ENCODE peak calls at places on chromosomes 1 and 21, in seven cellular contexts. J is H9, U is neuronal stem cell, N is mesendoderm, K is trophoblast cell, A is H1, B is mesenchymal stem cell. G is an unnamed sample.

GRCh38 chr1:244075247-244075722 is 24.2 kb downstream of the ZBTB18 start:
- DNase-seq in J (no peak), U (no peak), N (peak), K (no peak), A (no peak), B (no peak), G (no peak)

GRCh38 chr1:11944358-11944981 is 10.0 kb downstream of the PLOD1 start:
- DNase-seq in J (peak), U (peak), N (peak), K (no peak), A (no peak), B (peak), G (no peak)

GRCh38 chr21:34885636-34886553 is 163.2 kb downstream of the RUNX1 start:
- DNase-seq in J (peak), U (no peak), N (peak), K (no peak), A (no peak), B (peak), G (no peak)

GRCh38 chr21:27681841-27682240 is 715.0 kb upstream of the ADAMTS5 start:
- DNase-seq in J (no peak), U (no peak), N (no peak), K (no peak), A (no peak), B (peak), G (peak)

GRCh38 chr1:2212167-2212541 is 16.0 kb upstream of the SKI start:
- DNase-seq in J (no peak), U (no peak), N (no peak), K (no peak), A (no peak), B (no peak), G (peak)

GRCh38 chr1:110786802-110787327 is 86.1 kb upstream of the CD53 start:
- DNase-seq in J (no peak), U (no peak), N (no peak), K (no peak), A (no peak), B (no peak), G (no peak)

GRCh38 chr1:205026181-205026580 is 16.8 kb upstream of the CNTN2 start:
- DNase-seq in J (no peak), U (no peak), N (peak), K (no peak), A (no peak), B (no peak), G (no peak)

GRCh38 chr1:213444224-213444623 is 393.2 kb downstream of the RPS6KC1 start:
- DNase-seq in J (no peak), U (no peak), N (no peak), K (no peak), A (no peak), B (no peak), G (no peak)

GRCh38 chr1:119327436-119328155 is 41.0 kb upstream of the HAO2 start:
- DNase-seq in J (peak), U (peak), N (peak), K (no peak), A (no peak), B (peak), G (no peak)

GRCh38 chr1:194331758-194332157 is 1145.3 kb upstream of the B3GALT2 start:
- DNase-seq in J (no peak), U (no peak), N (no peak), K (no peak), A (no peak), B (no peak), G (peak)

GRCh38 chr1:200252526-200252925 is 157.3 kb downstream of the ZNF281 start:
- DNase-seq in J (no peak), U (no peak), N (no peak), K (peak), A (no peak), B (no peak), G (peak)

GRCh38 chr21:39397651-39398385 is 47.8 kb downstream of the LCA5L start:
- DNase-seq in J (no peak), U (no peak), N (no peak), K (no peak), A (no peak), B (peak), G (no peak)

GRCh38 chr1:30732277-30732996 is 9.1 kb upstream of the MATN1 start:
- DNase-seq in J (no peak), U (no peak), N (no peak), K (no peak), A (no peak), B (no peak), G (peak)

GRCh38 chr1:108200627-108201106 is 524 bp upstream of the SLC25A24 start:
- DNase-seq in J (no peak), U (no peak), N (peak), K (peak), A (no peak), B (peak), G (peak)

GRCh38 chr1:187999973-188000372 is 1171.2 kb downstream of the PLA2G4A start:
- DNase-seq in J (no peak), U (no peak), N (peak), K (no peak), A (no peak), B (no peak), G (peak)

GRCh38 chr1:202589190-202589680 is 121.0 kb downstream of the SYT2 start:
- DNase-seq in J (peak), U (no peak), N (peak), K (peak), A (peak), B (peak), G (peak)

GRCh38 chr1:161091796-161092507 is 2.6 kb upstream of the NECTIN4 start:
- DNase-seq in J (no peak), U (no peak), N (no peak), K (peak), A (no peak), B (no peak), G (no peak)

GRCh38 chr1:211511030-211511429 is 19.1 kb upstream of the RD3 start:
- DNase-seq in J (no peak), U (no peak), N (no peak), K (no peak), A (no peak), B (no peak), G (no peak)

GRCh38 chr1:29490204-29490934 is 254.0 kb downstream of the PTPRU start:
- DNase-seq in J (no peak), U (no peak), N (no peak), K (no peak), A (no peak), B (no peak), G (no peak)

GRCh38 chr1:22154626-22155025 is 11.7 kb upstream of the WNT4 start:
- DNase-seq in J (no peak), U (no peak), N (peak), K (no peak), A (no peak), B (no peak), G (no peak)

GRCh38 chr1:3113047-3113740 is 44.2 kb downstream of the PRDM16 start:
- DNase-seq in J (no peak), U (no peak), N (no peak), K (no peak), A (no peak), B (no peak), G (no peak)

GRCh38 chr1:201170533-201171062 is 16.3 kb upstream of the TMEM9 start:
- DNase-seq in J (peak), U (peak), N (peak), K (peak), A (peak), B (peak), G (peak)

GRCh38 chr1:119372493-119373086 is 4.0 kb downstream of the HAO2 start:
- DNase-seq in J (peak), U (peak), N (peak), K (peak), A (no peak), B (peak), G (no peak)

GRCh38 chr1:41789616-41790330 is 128.9 kb downstream of the HIVEP3 start:
- DNase-seq in J (no peak), U (no peak), N (no peak), K (no peak), A (no peak), B (no peak), G (no peak)

DNA sequence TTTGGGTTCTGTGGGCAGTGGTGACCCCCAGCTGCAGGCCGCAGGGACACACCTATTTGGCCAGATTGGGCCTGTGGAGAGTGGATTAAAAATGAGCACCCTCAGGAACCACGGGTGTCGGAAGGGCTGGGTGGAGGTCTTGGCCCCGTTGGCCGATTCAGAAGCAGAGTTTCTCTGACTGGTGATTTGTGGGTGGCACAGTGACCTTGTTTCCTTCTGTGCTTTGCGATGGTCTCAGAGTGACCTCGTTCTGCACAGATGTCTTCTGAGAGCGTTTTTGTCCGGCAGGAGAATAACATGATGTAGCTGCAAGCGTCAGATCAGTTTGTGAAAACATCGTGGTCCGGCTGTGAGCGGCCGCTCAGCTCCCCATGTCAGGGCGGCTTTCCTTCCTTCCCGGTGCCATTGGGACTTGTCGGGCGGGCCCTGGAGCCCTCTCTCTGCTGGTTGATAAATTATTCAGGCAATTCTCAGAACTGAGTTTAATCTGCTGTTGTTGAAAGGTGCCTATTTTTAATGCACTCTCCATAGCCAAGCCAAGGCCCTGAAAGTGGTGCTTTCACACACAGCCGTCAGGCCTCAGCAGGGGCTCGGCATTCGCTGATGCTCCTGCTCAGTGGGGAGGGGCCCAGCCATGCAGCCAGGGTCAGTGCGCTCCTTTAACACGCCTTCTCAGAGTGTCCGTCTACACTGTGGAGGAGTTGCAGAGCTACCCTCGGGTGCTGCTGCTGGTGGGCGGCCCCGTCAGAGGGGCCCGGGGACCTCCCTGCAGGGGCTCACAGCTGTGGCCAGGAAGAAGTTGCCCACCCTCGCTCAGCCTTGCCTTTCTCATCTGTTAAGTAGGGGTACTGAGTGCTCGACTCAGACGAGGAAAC is 26.8 kb downstream of the TRPM2 start:
- DNase-seq in J (no peak), U (no peak), N (no peak), K (no peak), A (no peak), B (no peak), G (no peak)
- H3K18ac ChIP-seq in J (no peak), U (no peak), N (no peak), K (no peak), A (no peak), B (no peak), G (no peak)

DNA sequence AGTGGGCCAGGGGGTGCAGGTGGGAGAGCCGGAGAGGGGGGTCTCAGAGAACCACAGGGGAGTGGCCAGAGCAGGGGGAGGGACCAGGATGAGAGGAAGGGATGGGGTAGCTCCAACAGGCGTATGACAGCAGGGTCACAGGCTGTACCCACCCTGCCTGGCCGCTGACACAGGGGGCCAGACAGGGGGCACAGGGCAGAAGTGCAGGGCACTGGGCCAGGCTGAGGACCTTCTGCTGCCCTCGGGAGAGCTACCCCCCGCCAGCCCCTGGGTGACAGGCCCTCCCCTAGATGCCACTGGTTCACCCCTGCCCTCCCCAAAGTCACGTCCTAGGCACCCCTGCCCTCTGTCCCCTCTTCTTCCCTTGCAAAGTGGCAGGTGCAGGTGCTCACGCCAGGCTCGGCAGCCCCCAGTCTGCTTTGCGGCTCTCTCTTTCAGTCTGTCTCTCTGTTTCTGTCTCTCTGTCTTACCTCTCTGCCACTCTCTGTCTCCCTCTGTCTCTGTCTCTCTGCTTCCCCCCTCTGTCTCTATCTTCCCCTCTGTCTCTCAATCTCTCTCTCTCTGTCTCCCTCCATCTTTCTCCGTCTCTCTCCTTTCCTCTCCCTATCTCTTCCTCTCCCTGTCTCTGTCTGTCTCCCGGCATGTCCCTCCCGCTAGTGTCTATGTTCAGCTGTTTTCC is 48.5 kb downstream of the WNT9A start:
- DNase-seq in J (peak), U (no peak), N (no peak), K (no peak), A (no peak), B (no peak), G (no peak)
- H3K18ac ChIP-seq in J (no peak), U (peak), N (no peak), K (no peak), A (no peak), B (no peak), G (no peak)

GRCh38 chr1:10823000-10823401 is 26.6 kb upstream of the CASZ1 start:
- DNase-seq in J (no peak), U (no peak), N (no peak), K (no peak), A (no peak), B (no peak), G (no peak)
- H3K18ac ChIP-seq in J (no peak), U (peak), N (no peak), K (no peak), A (no peak), B (no peak), G (no peak)

DNA sequence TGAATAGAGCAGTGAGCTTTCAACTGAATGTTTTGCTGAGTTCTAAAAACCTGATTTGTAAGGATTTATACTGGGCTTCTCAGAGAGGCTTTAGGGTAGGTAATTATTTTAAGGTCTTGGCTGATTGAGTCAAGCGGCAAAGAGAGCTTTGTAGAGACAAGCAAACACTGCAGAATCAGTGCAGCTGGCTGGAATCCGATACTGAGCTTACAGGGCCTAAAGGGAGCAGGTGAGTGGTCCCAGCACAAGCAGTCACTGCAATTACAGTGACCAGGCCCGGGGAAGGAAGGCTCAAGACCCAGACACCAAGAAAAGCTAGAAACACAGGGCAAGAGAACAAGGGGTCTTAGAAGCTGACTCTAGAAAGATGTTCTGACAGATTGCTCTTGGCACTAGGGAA is 54.3 kb downstream of the KCNJ15 start:
- DNase-seq in J (no peak), U (no peak), N (no peak), K (no peak), A (no peak), B (no peak), G (no peak)
- H3K18ac ChIP-seq in J (no peak), U (no peak), N (no peak), K (no peak), A (no peak), B (no peak), G (no peak)

GRCh38 chr1:239179001-239179400 is 207.4 kb upstream of the CHRM3 start:
- DNase-seq in J (no peak), U (no peak), N (no peak), K (no peak), A (no peak), B (no peak), G (no peak)
- H3K18ac ChIP-seq in J (no peak), U (no peak), N (no peak), K (no peak), A (no peak), B (no peak), G (no peak)

DNA sequence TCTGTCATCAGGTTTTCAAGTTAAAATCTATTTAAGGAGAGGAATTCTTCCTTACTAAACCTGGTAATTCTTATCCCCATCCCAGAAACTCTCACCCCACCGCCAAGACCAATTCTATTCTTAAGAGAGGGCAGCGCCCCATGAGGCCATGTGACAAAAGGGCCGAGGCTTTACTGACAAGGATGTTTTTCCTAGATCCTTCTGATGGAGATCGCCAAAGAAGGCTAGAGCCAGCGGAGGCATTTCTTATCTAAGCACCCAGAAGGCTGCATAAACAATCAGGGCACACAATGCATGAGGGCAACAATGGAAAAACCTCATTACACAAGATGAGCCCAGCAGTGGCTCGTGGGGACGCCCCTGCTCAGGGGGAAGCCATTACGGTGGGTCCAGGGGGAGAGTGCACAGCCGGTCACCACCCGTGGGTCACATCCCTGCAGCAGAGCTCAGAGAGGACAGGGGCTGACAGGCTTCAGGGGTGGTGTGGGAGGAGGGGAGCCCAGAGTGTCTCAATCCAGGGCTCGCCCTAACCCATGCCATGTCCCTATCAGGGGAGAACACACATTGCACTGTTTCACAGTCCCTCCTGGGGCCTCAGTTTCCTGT is 88.7 kb downstream of the ITPKB start:
- DNase-seq in J (no peak), U (no peak), N (peak), K (no peak), A (no peak), B (no peak), G (no peak)
- H3K18ac ChIP-seq in J (no peak), U (peak), N (peak), K (no peak), A (peak), B (no peak), G (no peak)

GRCh38 chr1:156195853-156196252 is 1.9 kb downstream of the SLC25A44 start:
- DNase-seq in J (no peak), U (no peak), N (no peak), K (no peak), A (no peak), B (no peak), G (no peak)
- H3K18ac ChIP-seq in J (no peak), U (no peak), N (no peak), K (no peak), A (no peak), B (no peak), G (no peak)

G was measured in IMR-90.